ENCODE peak calls at places on chromosomes 1 and 21, in five cellular contexts. S is mesendoderm, V is H9, P is IMR-90, F is neuronal stem cell. H is an unnamed sample. For H3K79me1, the result is how much of the 10 kb centered on the place peaks cover.

GRCh38 chr1:171195781-171196180 is 10.7 kb downstream of the FMO2 start:
- DNase-seq in S (no peak), V (no peak), P (no peak), F (no peak), H (no peak)

GRCh38 chr1:236401698-236402097 is 7.6 kb downstream of the EDARADD start:
- DNase-seq in S (no peak), V (no peak), P (no peak), F (no peak), H (no peak)

GRCh38 chr1:150976879-150977694 is 2.5 kb upstream of the CERS2 start:
- DNase-seq in S (peak), V (peak), P (no peak), F (no peak), H (peak)

GRCh38 chr1:106831511-106831910 is 225.0 kb upstream of the PRMT6 start:
- DNase-seq in S (no peak), V (no peak), P (no peak), F (no peak), H (no peak)

GRCh38 chr1:238675241-238675640 is 711.1 kb upstream of the CHRM3 start:
- DNase-seq in S (no peak), V (no peak), P (no peak), F (no peak), H (no peak)

GRCh38 chr1:92797961-92798360 is 13.1 kb upstream of the EVI5 start:
- DNase-seq in S (no peak), V (no peak), P (peak), F (no peak), H (peak)

GRCh38 chr1:231683439-231684165 is 57.0 kb downstream of the DISC1 start:
- DNase-seq in S (no peak), V (no peak), P (no peak), F (no peak), H (peak)

GRCh38 chr1:235817101-235817725 is 49.5 kb downstream of the LYST start:
- DNase-seq in S (no peak), V (no peak), P (no peak), F (no peak), H (no peak)

GRCh38 chr1:211036701-211037494 is 97.0 kb downstream of the KCNH1 start:
- DNase-seq in S (peak), V (no peak), P (peak), F (no peak), H (peak)

GRCh38 chr1:162903246-162903645 is 42.3 kb upstream of the CCDC190 start:
- DNase-seq in S (peak), V (no peak), P (no peak), F (no peak), H (no peak)

GRCh38 chr21:15839026-15839425 is 109.2 kb downstream of the USP25 start:
- DNase-seq in S (no peak), V (no peak), P (no peak), F (no peak), H (no peak)

GRCh38 chr1:183783342-183783741 is 21.6 kb upstream of the RGL1 start:
- DNase-seq in S (no peak), V (no peak), P (peak), F (no peak), H (peak)

GRCh38 chr1:43256675-43257570 is 12.9 kb upstream of the TMEM125 start:
- DNase-seq in S (no peak), V (no peak), P (no peak), F (no peak), H (no peak)

GRCh38 chr1:159939603-159940002 is 5.8 kb downstream of the IGSF9 start:
- DNase-seq in S (no peak), V (no peak), P (no peak), F (no peak), H (no peak)

GRCh38 chr1:94117250-94117851 is 3.6 kb downstream of the ABCA4 start:
- DNase-seq in S (no peak), V (no peak), P (no peak), F (no peak), H (no peak)

GRCh38 chr1:19411612-19412011 is 73.7 kb downstream of the CAPZB start:
- DNase-seq in S (no peak), V (no peak), P (no peak), F (no peak), H (no peak)

GRCh38 chr1:47984175-47984789 is 12.9 kb downstream of the TRABD2B start:
- DNase-seq in S (peak), V (peak), P (no peak), F (no peak), H (no peak)

GRCh38 chr1:46202975-46203737 is at the start of gene LURAP1:
- DNase-seq in S (peak), V (peak), P (peak), F (peak), H (peak)

GRCh38 chr21:35316933-35317332 is 267.8 kb upstream of the RUNX1 start:
- DNase-seq in S (peak), V (no peak), P (peak), F (no peak), H (peak)

GRCh38 chr1:33741749-33742148 is 122.1 kb upstream of the HMGB4 start:
- DNase-seq in S (no peak), V (no peak), P (no peak), F (no peak), H (no peak)

GRCh38 chr1:78673120-78673519 is 23.5 kb downstream of the IFI44 start:
- DNase-seq in S (peak), V (peak), P (no peak), F (no peak), H (no peak)

GRCh38 chr21:14864211-14865021 is 200.4 kb downstream of the NRIP1 start:
- DNase-seq in S (peak), V (peak), P (peak), F (peak), H (peak)

GRCh38 chr21:44352253-44352860 is 1.1 kb upstream of the TRPM2 start:
- DNase-seq in S (no peak), V (no peak), P (no peak), F (no peak), H (no peak)

GRCh38 chr1:22330092-22330762 is 121.4 kb upstream of the ZBTB40 start:
- DNase-seq in S (no peak), V (peak), P (no peak), F (no peak), H (no peak)

GRCh38 chr1:11703357-11704225 is 12.1 kb downstream of the DRAXIN start:
- DNase-seq in S (no peak), V (no peak), P (no peak), F (no peak), H (no peak)

GRCh38 chr1:50348449-50349241 is 74.6 kb downstream of the DMRTA2 start:
- DNase-seq in S (peak), V (peak), P (peak), F (peak), H (peak)

GRCh38 chr1:32014199-32014936 is 700 bp downstream of the KHDRBS1 start:
- DNase-seq in S (peak), V (peak), P (peak), F (peak), H (peak)

GRCh38 chr1:13992489-13993285 is 292.7 kb downstream of the PRDM2 start:
- DNase-seq in S (peak), V (no peak), P (no peak), F (no peak), H (no peak)

GRCh38 chr1:207852576-207853371 is 58.2 kb downstream of the CD34 start:
- DNase-seq in S (no peak), V (no peak), P (no peak), F (no peak), H (no peak)

GRCh38 chr21:44626262-44626661 is 631 bp upstream of the KRTAP10-9 start:
- DNase-seq in S (no peak), V (no peak), P (no peak), F (no peak), H (no peak)

GRCh38 chr1:178613271-178613945 is 100.5 kb downstream of the TEX35 start:
- DNase-seq in S (no peak), V (no peak), P (no peak), F (no peak), H (no peak)

GRCh38 chr1:157739229-157739901 is 37.6 kb downstream of the FCRL2 start:
- DNase-seq in S (peak), V (peak), P (no peak), F (no peak), H (no peak)

GRCh38 chr1:9600861-9601834 is 12.4 kb downstream of the TMEM201 start:
- DNase-seq in S (no peak), V (no peak), P (no peak), F (no peak), H (no peak)

GRCh38 chr21:14740692-14741091 is 194.6 kb upstream of the SAMSN1 start:
- DNase-seq in S (no peak), V (no peak), P (no peak), F (no peak), H (no peak)

GRCh38 chr21:36125513-36126121 is 9.3 kb upstream of the CBR3 start:
- DNase-seq in S (peak), V (no peak), P (peak), F (no peak), H (peak)

GRCh38 chr1:116540088-116540487 is 30.7 kb downstream of the CD58 start:
- DNase-seq in S (no peak), V (no peak), P (no peak), F (no peak), H (no peak)

GRCh38 chr1:87478231-87478630 is 149.6 kb downstream of the LMO4 start:
- DNase-seq in S (peak), V (peak), P (peak), F (no peak), H (peak)

GRCh38 chr1:2590233-2591141 is 3.9 kb downstream of the PRXL2B start:
- DNase-seq in S (no peak), V (no peak), P (no peak), F (no peak), H (no peak)

GRCh38 chr1:203145321-203146041 is 18.0 kb downstream of the ADORA1 start:
- DNase-seq in S (no peak), V (no peak), P (no peak), F (no peak), H (no peak)

GRCh38 chr1:177975588-177976495 is 6.0 kb upstream of the SEC16B start:
- DNase-seq in S (peak), V (no peak), P (peak), F (no peak), H (peak)

GRCh38 chr21:38769253-38769780 is 36.4 kb upstream of the ETS2 start:
- DNase-seq in S (no peak), V (no peak), P (peak), F (no peak), H (peak)
- H3K27ac ChIP-seq in S (no peak), V (no peak), P (peak), F (no peak), H (peak)

GRCh38 chr1:229098903-229099578 is 171.9 kb upstream of the RAB4A start:
- DNase-seq in S (peak), V (no peak), P (no peak), F (no peak), H (no peak)
- H3K18ac ChIP-seq in S (no peak), V (no peak), P (no peak), F (peak), H (no peak)

GRCh38 chr1:59671953-59672305 is 142.8 kb upstream of the HOOK1 start:
- DNase-seq in S (no peak), V (peak), P (no peak), F (no peak), H (no peak)

GRCh38 chr1:59667020-59667419 is 147.7 kb upstream of the HOOK1 start:
- DNase-seq in S (no peak), V (no peak), P (no peak), F (no peak), H (no peak)

GRCh38 chr1:59670662-59671061 is 144.1 kb upstream of the HOOK1 start:
- DNase-seq in S (no peak), V (no peak), P (no peak), F (no peak), H (no peak)

GRCh38 chr1:59671066-59671952 is 143.4 kb upstream of the HOOK1 start:
- DNase-seq in S (no peak), V (no peak), P (no peak), F (no peak), H (no peak)

GRCh38 chr1:59669752-59670312 is 144.9 kb upstream of the HOOK1 start:
- DNase-seq in S (peak), V (peak), P (peak), F (peak), H (peak)
- H3K79me1 ChIP-seq in S (under half), V (under half), P (under half), F (under half), H (under half)

DNA sequence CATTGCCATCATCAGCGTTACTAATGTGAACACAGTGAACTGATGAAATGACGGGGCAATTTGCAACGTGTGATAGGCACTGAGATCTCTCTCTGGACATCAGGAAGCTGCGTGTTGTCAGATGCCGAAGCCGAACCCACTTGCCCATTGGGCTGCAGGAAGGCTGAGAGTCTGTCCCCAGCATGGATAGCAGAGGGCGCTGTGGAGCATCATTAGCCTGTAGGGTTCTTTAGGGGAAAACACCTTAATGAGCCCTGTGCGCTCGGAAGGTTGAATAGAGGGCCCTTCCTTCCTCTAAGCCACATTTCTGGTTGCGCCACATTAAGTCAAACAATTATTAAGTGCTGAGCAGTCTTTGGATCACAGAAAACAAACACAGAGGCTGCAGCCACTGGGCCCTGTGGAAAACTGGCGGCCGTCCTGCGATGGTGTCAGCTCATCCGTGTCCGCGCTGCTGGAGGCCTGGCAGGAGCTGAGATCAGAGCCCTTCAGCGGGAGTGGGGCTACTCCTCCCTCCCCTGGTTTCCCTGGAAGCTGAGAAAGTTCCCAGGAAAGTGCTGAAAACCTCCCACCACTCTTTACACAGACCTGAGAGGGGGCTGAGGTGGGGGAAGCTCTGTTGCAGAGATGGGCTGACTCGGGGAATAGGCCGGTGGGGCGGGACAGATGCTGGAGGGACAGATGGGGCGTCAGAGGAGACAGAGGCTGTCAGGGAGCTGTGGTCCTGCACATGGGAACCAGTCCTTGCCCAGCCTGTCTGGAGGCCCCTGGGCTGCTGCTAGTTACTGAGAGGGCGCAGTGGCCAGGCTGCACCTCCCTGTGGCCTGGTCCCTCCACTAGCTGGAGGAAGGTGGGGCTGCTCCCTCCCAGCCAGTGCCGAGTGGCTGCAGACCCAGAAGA is 12.7 kb downstream of the TFF2 start:
- DNase-seq in S (peak), V (peak), P (peak), F (peak), H (peak)
- H3K27ac ChIP-seq in S (no peak), V (no peak), P (no peak), F (peak), H (peak)

GRCh38 chr1:53468374-53468773 is 9.2 kb downstream of the DMRTB1 start:
- DNase-seq in S (no peak), V (no peak), P (no peak), F (no peak), H (no peak)

GRCh38 chr1:53469373-53469772 is 10.2 kb downstream of the DMRTB1 start:
- DNase-seq in S (no peak), V (no peak), P (no peak), F (no peak), H (no peak)

GRCh38 chr1:53471000-53471399 is 11.8 kb downstream of the DMRTB1 start:
- DNase-seq in S (no peak), V (no peak), P (no peak), F (no peak), H (no peak)

GRCh38 chr1:53470584-53470983 is 11.4 kb downstream of the DMRTB1 start:
- DNase-seq in S (no peak), V (no peak), P (no peak), F (no peak), H (no peak)

DNA sequence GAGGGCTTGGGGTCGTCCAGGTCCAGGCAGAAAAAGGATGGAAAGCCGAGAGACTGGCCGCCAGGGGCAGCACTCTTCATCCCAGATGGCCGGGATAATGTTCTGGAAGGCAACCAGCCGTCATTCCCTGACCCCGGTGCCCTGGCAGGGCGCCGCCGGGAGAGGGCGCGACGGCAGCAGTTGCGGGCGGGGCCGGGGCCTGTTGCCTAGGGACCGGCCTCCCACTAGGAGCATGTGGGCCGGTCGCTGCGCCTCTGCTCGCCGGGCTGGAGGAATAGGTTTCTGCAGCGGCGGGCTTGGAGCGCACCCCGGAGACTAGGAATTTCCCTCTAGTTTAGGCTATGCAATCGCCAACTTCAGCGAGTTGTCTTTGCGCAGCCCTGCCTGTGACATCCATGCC is 11.0 kb downstream of the DMRTB1 start:
- DNase-seq in S (peak), V (peak), P (peak), F (peak), H (peak)
- H3K18ac ChIP-seq in S (peak), V (no peak), P (no peak), F (peak), H (no peak)